ENCODE peak calls at places on chromosomes 16 and 17, in ten cellular contexts. V is neuronal stem cell; A is stimulated activated CD4-positive, alpha-beta T cell treated with anti-CD3 and anti-CD28 coated beads, Interleukin-1b, Interleukin-23, amount 100 ng/mL, for 1 hour; B is LHCN-M2; X is NCI-H1092 treated with DMSO at 0.1 percent for 48 hours; Z is HEK293T; Q is ELR; O is T-helper 17 cell; J is fibroblast of lung; F is NCI-H1417. T is an unnamed sample.
A peak's percentile ranks its signal among the peaks of the same experiment; 100 is the strongest.

GRCh38 chr17:57524790-57525543 is 220.1 kb downstream of the CCDC182 start:
- DNase-seq in V (no peak), A (no peak), B (no peak), X (no peak), Z (no peak), Q (no peak), O (no peak), J (no peak), F (no peak), T (no peak)

GRCh38 chr17:16406742-16407674 is 8.4 kb upstream of the TRPV2 start:
- DNase-seq in V (peak; percentile 61), A (no peak), B (no peak), X (no peak), Z (no peak), Q (peak; percentile 36), O (no peak), J (peak; percentile 37), F (peak; percentile 46), T (no peak)

GRCh38 chr17:15952048-15952532 is 7.2 kb downstream of the ADORA2B start:
- DNase-seq in V (no peak), A (no peak), B (no peak), X (no peak), Z (no peak), Q (no peak), O (no peak), J (no peak), F (no peak), T (no peak)

GRCh38 chr17:47686276-47686635 is 7.7 kb upstream of the TBKBP1 start:
- DNase-seq in V (no peak), A (no peak), B (peak; percentile 49), X (no peak), Z (no peak), Q (peak; percentile 66), O (no peak), J (peak; percentile 65), F (no peak), T (no peak)

GRCh38 chr17:77391668-77392375 is 251.1 kb downstream of the SEC14L1 start:
- DNase-seq in V (no peak), A (no peak), B (peak; percentile 94), X (no peak), Z (no peak), Q (peak; percentile 98), O (no peak), J (peak; percentile 99), F (no peak), T (no peak)

GRCh38 chr16:24721830-24722238 is 7.6 kb upstream of the TNRC6A start:
- DNase-seq in V (no peak), A (peak; percentile 26), B (no peak), X (no peak), Z (no peak), Q (peak; percentile 62), O (no peak), J (peak; percentile 73), F (no peak), T (no peak)

GRCh38 chr17:50062323-50063243 is 6.7 kb downstream of the ITGA3 start:
- DNase-seq in V (no peak), A (no peak), B (peak; percentile 99), X (no peak), Z (no peak), Q (peak; percentile 99), O (no peak), J (peak; percentile 89), F (no peak), T (peak; percentile 30)

GRCh38 chr17:79355186-79355585 is 255.7 kb downstream of the RBFOX3 start:
- DNase-seq in V (no peak), A (no peak), B (no peak), X (no peak), Z (no peak), Q (no peak), O (no peak), J (no peak), F (no peak), T (no peak)

GRCh38 chr17:3647769-3648540 is 11.4 kb downstream of the CTNS start:
- DNase-seq in V (no peak), A (peak; percentile 12), B (peak; percentile 30), X (peak; percentile 0), Z (peak; percentile 49), Q (peak; percentile 70), O (no peak), J (peak; percentile 45), F (peak; percentile 17), T (no peak)

GRCh38 chr17:68207651-68208253 is 40.1 kb upstream of the AMZ2 start:
- DNase-seq in V (no peak), A (no peak), B (no peak), X (no peak), Z (no peak), Q (no peak), O (no peak), J (no peak), F (no peak), T (no peak)

GRCh38 chr16:30663038-30663437 is 4.8 kb downstream of the FBRS start:
- DNase-seq in V (no peak), A (no peak), B (no peak), X (no peak), Z (no peak), Q (no peak), O (no peak), J (no peak), F (no peak), T (no peak)

GRCh38 chr16:48909231-48909630 is 299.3 kb upstream of the N4BP1 start:
- DNase-seq in V (no peak), A (no peak), B (no peak), X (no peak), Z (no peak), Q (no peak), O (no peak), J (no peak), F (no peak), T (no peak)

GRCh38 chr16:75780669-75781068 is 54.4 kb upstream of the CPHXL start:
- DNase-seq in V (no peak), A (no peak), B (no peak), X (no peak), Z (no peak), Q (no peak), O (no peak), J (no peak), F (no peak), T (no peak)

GRCh38 chr17:43579570-43580140 is 33.5 kb upstream of the ETV4 start:
- DNase-seq in V (no peak), A (no peak), B (peak; percentile 56), X (no peak), Z (no peak), Q (peak; percentile 98), O (no peak), J (peak; percentile 98), F (no peak), T (no peak)

GRCh38 chr16:49859139-49859947 is 3.4 kb upstream of the ZNF423 start:
- DNase-seq in V (no peak), A (no peak), B (no peak), X (no peak), Z (no peak), Q (no peak), O (no peak), J (peak; percentile 37), F (no peak), T (no peak)

GRCh38 chr16:20744922-20745440 is 3.4 kb upstream of the THUMPD1 start:
- DNase-seq in V (no peak), A (no peak), B (no peak), X (no peak), Z (no peak), Q (no peak), O (no peak), J (no peak), F (no peak), T (no peak)

GRCh38 chr17:15343749-15344148 is 2.4 kb upstream of the TEKT3 start:
- DNase-seq in V (no peak), A (no peak), B (peak; percentile 38), X (no peak), Z (no peak), Q (peak; percentile 69), O (no peak), J (peak; percentile 69), F (no peak), T (no peak)

GRCh38 chr17:31448467-31449077 is 57.1 kb downstream of the RAB11FIP4 start:
- DNase-seq in V (no peak), A (no peak), B (no peak), X (no peak), Z (peak; percentile 14), Q (no peak), O (no peak), J (peak; percentile 46), F (no peak), T (no peak)

GRCh38 chr17:74746922-74747321 is 1.5 kb upstream of the NHERF1 start:
- DNase-seq in V (no peak), A (no peak), B (no peak), X (no peak), Z (no peak), Q (peak; percentile 28), O (no peak), J (no peak), F (no peak), T (no peak)

GRCh38 chr17:6299275-6299674 is 135.6 kb downstream of the AIPL1 start:
- DNase-seq in V (no peak), A (no peak), B (no peak), X (no peak), Z (no peak), Q (no peak), O (no peak), J (no peak), F (no peak), T (no peak)

GRCh38 chr17:72432143-72432604 is 311.4 kb downstream of the SOX9 start:
- DNase-seq in V (no peak), A (no peak), B (no peak), X (no peak), Z (peak; percentile 51), Q (no peak), O (no peak), J (no peak), F (peak; percentile 41), T (no peak)

GRCh38 chr17:55660171-55660886 is 62.3 kb downstream of the TMEM100 start:
- DNase-seq in V (no peak), A (no peak), B (peak; percentile 43), X (no peak), Z (no peak), Q (no peak), O (no peak), J (peak; percentile 17), F (no peak), T (peak; percentile 69)

GRCh38 chr17:19306160-19307111 is 56.1 kb downstream of the B9D1 start:
- DNase-seq in V (no peak), A (no peak), B (no peak), X (no peak), Z (no peak), Q (no peak), O (peak; percentile 15), J (no peak), F (no peak), T (no peak)